ENCODE peak calls at places on chromosomes 6 and 20, in nine cellular contexts. Q is gastrocnemius medialis; E is Kasumi-1; C is T-cell; T is RPMI8226; H is astrocyte of the spinal cord; S is psoas muscle; P is mesenchymal stem cell; I is stimulated activated CD8-positive, alpha-beta memory T cell treated with anti-CD3 and anti-CD28 coated beads, Interleukin-12 subunit alpha, Interleukin-12 subunit beta, amount 100 ng/mL, for 1 hour. J is an unnamed sample.

GRCh38 chr6:169722362-169723199 is 1.7 kb downstream of the PHF10 start:
- DNase-seq in Q (no peak), E (peak; percentile 48), C (peak; percentile 32), T (peak; percentile 69), H (peak; percentile 86), S (peak; percentile 33), P (peak; percentile 73), I (no peak), J (no peak)

GRCh38 chr20:12371955-12372354 is 454.3 kb downstream of the BTBD3 start:
- DNase-seq in Q (no peak), E (no peak), C (no peak), T (no peak), H (no peak), S (no peak), P (no peak), I (no peak), J (no peak)

GRCh38 chr20:58215116-58215515 is 13.3 kb downstream of the ANKRD60 start:
- DNase-seq in Q (no peak), E (no peak), C (no peak), T (no peak), H (no peak), S (no peak), P (no peak), I (no peak), J (no peak)

GRCh38 chr6:56399250-56399671 is 151.9 kb upstream of the COL21A1 start:
- DNase-seq in Q (no peak), E (no peak), C (no peak), T (no peak), H (peak; percentile 24), S (no peak), P (no peak), I (no peak), J (no peak)

GRCh38 chr6:42727084-42727601 is 4.7 kb upstream of the PRPH2 start:
- DNase-seq in Q (no peak), E (no peak), C (no peak), T (no peak), H (no peak), S (peak; percentile 44), P (no peak), I (no peak), J (no peak)

GRCh38 chr6:140174509-140174908 is 800.1 kb upstream of the CITED2 start:
- DNase-seq in Q (no peak), E (no peak), C (no peak), T (no peak), H (peak; percentile 89), S (no peak), P (peak; percentile 94), I (no peak), J (no peak)

GRCh38 chr20:44467289-44467883 is 8.3 kb upstream of the TTPAL start:
- DNase-seq in Q (peak; percentile 77), E (no peak), C (no peak), T (no peak), H (peak; percentile 71), S (peak; percentile 70), P (peak; percentile 26), I (no peak), J (no peak)

GRCh38 chr6:107732461-107732860 is 91.7 kb downstream of the SCML4 start:
- DNase-seq in Q (no peak), E (no peak), C (no peak), T (no peak), H (no peak), S (no peak), P (no peak), I (no peak), J (no peak)

GRCh38 chr20:32207211-32207625 is 325 bp downstream of the PLAGL2 start:
- DNase-seq in Q (no peak), E (no peak), C (no peak), T (no peak), H (no peak), S (no peak), P (no peak), I (no peak), J (no peak)